ENCODE peak calls at places on chromosomes 2 and 18, in eight cellular contexts. H is left ventricle myocardium inferior, Q is upper lobe of right lung, K is A549, P is breast epithelium, Z is mammary epithelial cell, B is A673, T is lung. M is an unnamed sample.
A peak's percentile ranks its signal among the peaks of the same experiment; 100 is the strongest.

GRCh38 chr2:24359701-24360049 is 661 bp downstream of the ITSN2 start:
- DNase-seq in H (peak; percentile 32), Q (peak; percentile 80), K (no peak), P (peak; percentile 47), Z (peak; percentile 60), B (no peak), T (peak; percentile 41), M (no peak)

GRCh38 chr2:37560863-37561614 is 110.4 kb downstream of the CDC42EP3 start:
- DNase-seq in H (no peak), Q (no peak), K (no peak), P (no peak), Z (no peak), B (no peak), T (no peak), M (peak; percentile 68)

GRCh38 chr2:237466266-237466665 is 20.8 kb upstream of the MLPH start:
- DNase-seq in H (no peak), Q (no peak), K (no peak), P (no peak), Z (no peak), B (no peak), T (no peak), M (no peak)

GRCh38 chr18:56659111-56659510 is 8.0 kb downstream of the WDR7 start:
- DNase-seq in H (no peak), Q (no peak), K (no peak), P (no peak), Z (no peak), B (no peak), T (no peak), M (no peak)

GRCh38 chr2:25494626-25495025 is 152.9 kb upstream of the DNMT3A start:
- DNase-seq in H (no peak), Q (no peak), K (no peak), P (no peak), Z (no peak), B (no peak), T (no peak), M (no peak)

GRCh38 chr2:135245055-135245454 is 193.0 kb downstream of the RAB3GAP1 start:
- DNase-seq in H (no peak), Q (no peak), K (no peak), P (no peak), Z (peak; percentile 72), B (peak; percentile 51), T (no peak), M (no peak)

GRCh38 chr2:173076557-173077345 is 1.1 kb downstream of the MAP3K20 start:
- DNase-seq in H (peak; percentile 52), Q (peak; percentile 80), K (no peak), P (peak; percentile 48), Z (peak; percentile 73), B (peak; percentile 64), T (no peak), M (no peak)

GRCh38 chr2:100537918-100538317 is 24.9 kb upstream of the PDCL3 start:
- DNase-seq in H (no peak), Q (no peak), K (no peak), P (no peak), Z (no peak), B (no peak), T (no peak), M (no peak)

GRCh38 chr2:68426446-68426845 is 40.6 kb downstream of the FBXO48 start:
- DNase-seq in H (no peak), Q (no peak), K (no peak), P (no peak), Z (no peak), B (no peak), T (no peak), M (no peak)

GRCh38 chr18:69838003-69838402 is 109.7 kb downstream of the CD226 start:
- DNase-seq in H (no peak), Q (no peak), K (no peak), P (no peak), Z (no peak), B (no peak), T (no peak), M (no peak)

GRCh38 chr18:48454146-48454796 is 45.1 kb upstream of the ZBTB7C start:
- DNase-seq in H (no peak), Q (no peak), K (no peak), P (no peak), Z (peak; percentile 11), B (no peak), T (no peak), M (no peak)

GRCh38 chr18:26304511-26304910 is 78.3 kb downstream of the TAF4B start:
- DNase-seq in H (no peak), Q (no peak), K (no peak), P (no peak), Z (peak; percentile 5), B (no peak), T (no peak), M (no peak)

GRCh38 chr2:232838406-232838874 is 31.6 kb upstream of the SNORC start:
- DNase-seq in H (no peak), Q (no peak), K (no peak), P (no peak), Z (peak; percentile 30), B (peak; percentile 47), T (no peak), M (no peak)

GRCh38 chr18:33469699-33470098 is 29.2 kb upstream of the CCDC178 start:
- DNase-seq in H (no peak), Q (no peak), K (no peak), P (no peak), Z (no peak), B (no peak), T (no peak), M (no peak)

GRCh38 chr18:80107396-80107795 is 1.7 kb upstream of the ADNP2 start:
- DNase-seq in H (no peak), Q (no peak), K (no peak), P (no peak), Z (no peak), B (no peak), T (no peak), M (peak; percentile 87)

GRCh38 chr18:59994357-59994756 is 94.6 kb downstream of the PMAIP1 start:
- DNase-seq in H (no peak), Q (no peak), K (no peak), P (no peak), Z (no peak), B (peak; percentile 15), T (no peak), M (no peak)

GRCh38 chr2:170816499-170817246 is at the start of gene GAD1:
- DNase-seq in H (peak; percentile 24), Q (peak; percentile 81), K (peak; percentile 56), P (no peak), Z (peak; percentile 86), B (peak; percentile 88), T (peak; percentile 80), M (no peak)

GRCh38 chr2:25521665-25522387 is 151.6 kb downstream of the DTNB start:
- DNase-seq in H (no peak), Q (no peak), K (peak; percentile 28), P (no peak), Z (peak; percentile 49), B (peak; percentile 91), T (no peak), M (no peak)

GRCh38 chr2:10635430-10635829 is 54.3 kb downstream of the NOL10 start:
- DNase-seq in H (no peak), Q (no peak), K (no peak), P (no peak), Z (no peak), B (no peak), T (no peak), M (no peak)
- TF ChIP-seq CTCF in H (no peak), Q (no peak), K (no peak), P (no peak), Z (no peak), B (no peak), T (no peak), M (no peak)

GRCh38 chr2:47899915-47900314 is 6.4 kb downstream of the FBXO11 start:
- DNase-seq in H (no peak), Q (no peak), K (no peak), P (no peak), Z (no peak), B (no peak), T (no peak), M (no peak)
- H3K4me1 ChIP-seq in H (peaks cover 93% of the 10 kb centered on the region), Q (peaks cover 54% of the 10 kb centered on the region), K (peaks cover 39% of the 10 kb centered on the region), P (peaks cover 5% of the 10 kb centered on the region), Z (peaks cover 4% of the 10 kb centered on the region), B (peaks cover 43% of the 10 kb centered on the region), T (peaks cover 2% of the 10 kb centered on the region), M (peaks cover 84% of the 10 kb centered on the region)

GRCh38 chr2:241009601-241010530 is 11.4 kb downstream of the SNED1 start:
- DNase-seq in H (no peak), Q (peak; percentile 82), K (no peak), P (peak; percentile 74), Z (peak; percentile 35), B (peak; percentile 93), T (peak; percentile 64), M (peak; percentile 91)
- TF ChIP-seq CTCF in H (no peak), Q (no peak), K (no peak), P (no peak), Z (no peak), B (peak; percentile 22), T (no peak), M (no peak)

GRCh38 chr2:236162804-236163482 is 5.2 kb downstream of the GBX2 start:
- DNase-seq in H (no peak), Q (peak; percentile 56), K (no peak), P (no peak), Z (no peak), B (no peak), T (no peak), M (no peak)
- H3K4me1 ChIP-seq in H (peaks cover 48% of the 10 kb centered on the region), Q (peaks cover 26% of the 10 kb centered on the region), K (peaks cover 4% of the 10 kb centered on the region), P (peaks cover 17% of the 10 kb centered on the region), Z (peaks cover 26% of the 10 kb centered on the region), B (peaks cover 10% of the 10 kb centered on the region), T (peaks cover 18% of the 10 kb centered on the region), M (peaks cover 59% of the 10 kb centered on the region)

GRCh38 chr2:78681386-78681785 is 344.1 kb upstream of the REG3G start:
- DNase-seq in H (no peak), Q (no peak), K (no peak), P (no peak), Z (no peak), B (no peak), T (no peak), M (no peak)

GRCh38 chr2:78677774-78678173 is 347.7 kb upstream of the REG3G start:
- DNase-seq in H (no peak), Q (no peak), K (no peak), P (no peak), Z (no peak), B (no peak), T (no peak), M (no peak)

GRCh38 chr2:78682781-78683180 is 342.7 kb upstream of the REG3G start:
- DNase-seq in H (no peak), Q (no peak), K (no peak), P (no peak), Z (no peak), B (no peak), T (no peak), M (no peak)

DNA sequence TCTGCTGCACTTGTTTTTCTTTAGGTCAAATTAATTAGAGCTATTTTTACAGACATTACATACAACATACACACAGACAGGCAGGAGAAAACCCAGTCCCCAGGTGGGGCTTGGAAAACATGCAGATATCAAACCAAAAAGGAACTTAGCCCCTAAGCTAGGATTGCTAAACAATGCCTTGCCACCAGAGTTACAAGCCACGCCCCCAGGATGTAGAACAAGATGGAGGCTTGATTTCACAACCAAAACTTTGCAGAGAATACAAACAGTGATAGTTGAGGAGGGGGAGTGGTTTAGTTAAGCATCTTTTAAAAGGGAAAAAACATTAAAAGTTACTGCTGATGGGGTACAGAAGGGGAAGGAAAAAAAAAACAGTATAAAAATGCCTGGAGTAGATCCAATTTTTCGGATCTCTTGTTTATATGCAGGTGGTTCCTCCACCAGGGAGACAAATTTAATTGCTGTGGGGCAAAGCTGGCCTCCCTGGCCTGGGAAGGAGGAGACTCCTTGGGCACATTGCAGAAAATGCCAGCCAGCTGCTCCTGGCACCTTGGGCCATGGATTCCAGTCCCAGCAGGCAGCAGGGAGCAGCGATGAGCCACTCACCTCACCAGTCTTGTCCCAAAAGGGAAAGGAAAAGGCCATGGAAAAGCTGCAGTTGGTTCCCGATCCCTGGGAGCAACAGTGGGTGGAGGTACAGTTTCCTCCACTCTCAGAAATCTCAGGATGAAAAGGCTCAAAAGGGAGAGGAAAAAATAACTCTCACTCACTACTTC is 348.4 kb upstream of the REG3G start:
- DNase-seq in H (no peak), Q (no peak), K (no peak), P (no peak), Z (no peak), B (peak; percentile 19), T (no peak), M (no peak)
- TF ChIP-seq CTCF in H (no peak), Q (no peak), K (no peak), P (no peak), Z (no peak), B (no peak), T (no peak), M (no peak)